ENCODE peak calls at places on chromosomes 12 and 14, in five cellular contexts. P is transverse colon, H is T follicular helper cell, X is NCI-H774, K is amniotic epithelial cell. B is an unnamed sample.
A peak's percentile ranks its signal among the peaks of the same experiment; 100 is the strongest.

GRCh38 chr14:90576581-90576980 is 179.8 kb downstream of the CALM1 start:
- DNase-seq in P (no peak), H (no peak), X (no peak), K (peak; percentile 89), B (no peak)

GRCh38 chr12:47236109-47236714 is 156.5 kb upstream of the AMIGO2 start:
- DNase-seq in P (no peak), H (no peak), X (no peak), K (peak; percentile 91), B (no peak)

GRCh38 chr12:47903151-47903611 is 1.6 kb downstream of the VDR start:
- DNase-seq in P (peak; percentile 76), H (no peak), X (no peak), K (peak; percentile 50), B (peak; percentile 55)

GRCh38 chr14:90495357-90496276 is 98.8 kb downstream of the CALM1 start:
- DNase-seq in P (peak; percentile 43), H (peak; percentile 28), X (no peak), K (peak; percentile 74), B (peak; percentile 67)

GRCh38 chr12:117486840-117487659 is 125.6 kb upstream of the NOS1 start:
- DNase-seq in P (no peak), H (no peak), X (no peak), K (no peak), B (no peak)

GRCh38 chr12:75631809-75632208 is 120.4 kb upstream of the KRR1 start:
- DNase-seq in P (no peak), H (no peak), X (no peak), K (no peak), B (no peak)

GRCh38 chr12:80056845-80057244 is 42.5 kb upstream of the OTOGL start:
- DNase-seq in P (no peak), H (no peak), X (no peak), K (no peak), B (no peak)

GRCh38 chr14:68397827-68398226 is 395.0 kb downstream of the ZFP36L1 start:
- DNase-seq in P (no peak), H (no peak), X (no peak), K (peak; percentile 87), B (no peak)

GRCh38 chr12:95605875-95606274 is 54.6 kb upstream of the USP44 start:
- DNase-seq in P (no peak), H (no peak), X (no peak), K (peak; percentile 23), B (no peak)

GRCh38 chr14:26730929-26731618 is 133.2 kb upstream of the NOVA1 start:
- DNase-seq in P (no peak), H (no peak), X (no peak), K (no peak), B (peak; percentile 1)

GRCh38 chr14:99157246-99157645 is 114.8 kb downstream of the BCL11B start:
- DNase-seq in P (no peak), H (no peak), X (no peak), K (no peak), B (no peak)

GRCh38 chr12:79451988-79452387 is 238.8 kb downstream of the PAWR start:
- DNase-seq in P (peak; percentile 39), H (no peak), X (no peak), K (peak; percentile 89), B (no peak)

GRCh38 chr14:72638021-72638420 is 255.9 kb downstream of the DPF3 start:
- DNase-seq in P (no peak), H (no peak), X (no peak), K (peak; percentile 93), B (no peak)

GRCh38 chr12:115872919-115873357 is 404.6 kb downstream of the MED13L start:
- DNase-seq in P (peak; percentile 91), H (no peak), X (peak; percentile 94), K (peak; percentile 9), B (no peak)

GRCh38 chr14:33618361-33619095 is 332.3 kb downstream of the EGLN3 start:
- DNase-seq in P (no peak), H (no peak), X (no peak), K (peak; percentile 79), B (no peak)

GRCh38 chr12:130266751-130267150 is 70.9 kb upstream of the PIWIL1 start:
- DNase-seq in P (no peak), H (no peak), X (no peak), K (no peak), B (no peak)